ENCODE peak calls at places on chromosomes 13 and 19, in five cellular contexts. One of them, this sample, is unnamed.

GRCh38 chr19:50706387-50706786 is 13.2 kb downstream of the SHANK1 start:
- DNase-seq in MM.1S: no peak
- DNase-seq in GM23338: no peak
- DNase-seq in PC-9: no peak
- DNase-seq in HCT116: no peak
- DNase-seq in this sample: no peak

GRCh38 chr13:110448230-110448629 is 113.3 kb downstream of the RAB20 start:
- DNase-seq in MM.1S: no peak
- DNase-seq in GM23338: no peak
- DNase-seq in PC-9: peak
- DNase-seq in HCT116: peak
- DNase-seq in this sample: no peak

GRCh38 chr13:107582171-107582570 is 633.2 kb downstream of the LIG4 start:
- DNase-seq in MM.1S: no peak
- DNase-seq in GM23338: no peak
- DNase-seq in PC-9: no peak
- DNase-seq in HCT116: no peak
- DNase-seq in this sample: no peak

GRCh38 chr19:49106648-49107135 is 7.5 kb upstream of the LIN7B start:
- DNase-seq in MM.1S: peak
- DNase-seq in GM23338: peak
- DNase-seq in PC-9: peak
- DNase-seq in HCT116: peak
- DNase-seq in this sample: peak

GRCh38 chr19:31164666-31165265 is 184.5 kb downstream of the TSHZ3 start:
- DNase-seq in MM.1S: no peak
- DNase-seq in GM23338: no peak
- DNase-seq in PC-9: no peak
- DNase-seq in HCT116: no peak
- DNase-seq in this sample: no peak

GRCh38 chr13:107233541-107233940 is 665.6 kb upstream of the ARGLU1 start:
- DNase-seq in MM.1S: no peak
- DNase-seq in GM23338: no peak
- DNase-seq in PC-9: no peak
- DNase-seq in HCT116: no peak
- DNase-seq in this sample: no peak

GRCh38 chr13:39942177-39942900 is 286.9 kb downstream of the COG6 start:
- DNase-seq in MM.1S: no peak
- DNase-seq in GM23338: no peak
- DNase-seq in PC-9: no peak
- DNase-seq in HCT116: no peak
- DNase-seq in this sample: no peak

GRCh38 chr13:36736119-36736726 is 62.4 kb downstream of the SERTM1 start:
- DNase-seq in MM.1S: peak
- DNase-seq in GM23338: peak
- DNase-seq in PC-9: peak
- DNase-seq in HCT116: peak
- DNase-seq in this sample: peak

GRCh38 chr19:35142531-35143230 is 374 bp upstream of the FXYD7 start:
- DNase-seq in MM.1S: peak
- DNase-seq in GM23338: peak
- DNase-seq in PC-9: peak
- DNase-seq in HCT116: no peak
- DNase-seq in this sample: peak

GRCh38 chr19:42269518-42270345 is 680 bp downstream of the CIC start:
- DNase-seq in MM.1S: no peak
- DNase-seq in GM23338: no peak
- DNase-seq in PC-9: no peak
- DNase-seq in HCT116: no peak
- DNase-seq in this sample: no peak

GRCh38 chr19:16085115-16085514 is 8.8 kb downstream of the TPM4 start:
- DNase-seq in MM.1S: no peak
- DNase-seq in GM23338: no peak
- DNase-seq in PC-9: no peak
- DNase-seq in HCT116: no peak
- DNase-seq in this sample: no peak

GRCh38 chr19:13537454-13537853 is 31.2 kb upstream of the CACNA1A start:
- DNase-seq in MM.1S: no peak
- DNase-seq in GM23338: peak
- DNase-seq in PC-9: no peak
- DNase-seq in HCT116: no peak
- DNase-seq in this sample: peak

GRCh38 chr19:41128692-41129091 is 14.5 kb downstream of the CYP2F1 start:
- DNase-seq in MM.1S: no peak
- DNase-seq in GM23338: no peak
- DNase-seq in PC-9: no peak
- DNase-seq in HCT116: no peak
- DNase-seq in this sample: no peak

GRCh38 chr19:23817519-23817918 is 58.8 kb upstream of the ZNF681 start:
- DNase-seq in MM.1S: peak
- DNase-seq in GM23338: peak
- DNase-seq in PC-9: no peak
- DNase-seq in HCT116: peak
- DNase-seq in this sample: peak

GRCh38 chr13:65260938-65261880 is 1968.9 kb downstream of the PCDH9 start:
- DNase-seq in MM.1S: peak
- DNase-seq in GM23338: no peak
- DNase-seq in PC-9: no peak
- DNase-seq in HCT116: no peak
- DNase-seq in this sample: no peak

GRCh38 chr19:13839938-13840750 is 36.8 kb upstream of the NANOS3 start:
- DNase-seq in MM.1S: no peak
- DNase-seq in GM23338: no peak
- DNase-seq in PC-9: peak
- DNase-seq in HCT116: no peak
- DNase-seq in this sample: no peak

GRCh38 chr19:31312004-31312403 is 37.2 kb downstream of the TSHZ3 start:
- DNase-seq in MM.1S: no peak
- DNase-seq in GM23338: no peak
- DNase-seq in PC-9: no peak
- DNase-seq in HCT116: no peak
- DNase-seq in this sample: no peak

GRCh38 chr19:16198363-16198636 is 589 bp downstream of the AP1M1 start:
- DNase-seq in MM.1S: no peak
- DNase-seq in GM23338: no peak
- DNase-seq in PC-9: no peak
- DNase-seq in HCT116: no peak
- DNase-seq in this sample: no peak

GRCh38 chr13:106533101-106533939 is 2.1 kb downstream of the EFNB2 start:
- DNase-seq in MM.1S: peak
- DNase-seq in GM23338: peak
- DNase-seq in PC-9: peak
- DNase-seq in HCT116: no peak
- DNase-seq in this sample: peak

GRCh38 chr19:14544047-14544446 is 14.7 kb downstream of the TECR start:
- DNase-seq in MM.1S: no peak
- DNase-seq in GM23338: no peak
- DNase-seq in PC-9: no peak
- DNase-seq in HCT116: no peak
- DNase-seq in this sample: no peak

GRCh38 chr19:33797821-33798633 is 1.4 kb downstream of the KCTD15 start:
- DNase-seq in MM.1S: no peak
- DNase-seq in GM23338: peak
- DNase-seq in PC-9: no peak
- DNase-seq in HCT116: no peak
- DNase-seq in this sample: peak

GRCh38 chr13:28320884-28321574 is 173.9 kb downstream of the FLT1 start:
- DNase-seq in MM.1S: no peak
- DNase-seq in GM23338: no peak
- DNase-seq in PC-9: no peak
- DNase-seq in HCT116: no peak
- DNase-seq in this sample: no peak

GRCh38 chr19:48676487-48676886 is 3.7 kb upstream of the NTN5 start:
- DNase-seq in MM.1S: no peak
- DNase-seq in GM23338: no peak
- DNase-seq in PC-9: no peak
- DNase-seq in HCT116: no peak
- DNase-seq in this sample: no peak

GRCh38 chr19:54190942-54191670 is at the start of gene TSEN34:
- DNase-seq in MM.1S: peak
- DNase-seq in GM23338: peak
- DNase-seq in PC-9: peak
- DNase-seq in HCT116: peak
- DNase-seq in this sample: peak

GRCh38 chr13:32165791-32166190 is 134.2 kb downstream of the FRY start:
- DNase-seq in MM.1S: no peak
- DNase-seq in GM23338: no peak
- DNase-seq in PC-9: no peak
- DNase-seq in HCT116: no peak
- DNase-seq in this sample: no peak

GRCh38 chr19:7213628-7214328 is 80.4 kb downstream of the INSR start:
- DNase-seq in MM.1S: no peak
- DNase-seq in GM23338: no peak
- DNase-seq in PC-9: no peak
- DNase-seq in HCT116: no peak
- DNase-seq in this sample: no peak

GRCh38 chr13:33341861-33342452 is 56.4 kb upstream of the STARD13 start:
- DNase-seq in MM.1S: no peak
- DNase-seq in GM23338: no peak
- DNase-seq in PC-9: no peak
- DNase-seq in HCT116: no peak
- DNase-seq in this sample: no peak

GRCh38 chr13:110392510-110393233 is 85.6 kb downstream of the COL4A2 start:
- DNase-seq in MM.1S: no peak
- DNase-seq in GM23338: no peak
- DNase-seq in PC-9: no peak
- DNase-seq in HCT116: no peak
- DNase-seq in this sample: no peak

GRCh38 chr13:30581582-30581981 is 36.1 kb upstream of the USPL1 start:
- DNase-seq in MM.1S: peak
- DNase-seq in GM23338: peak
- DNase-seq in PC-9: peak
- DNase-seq in HCT116: peak
- DNase-seq in this sample: peak

GRCh38 chr13:98274921-98275487 is 97.9 kb upstream of the RNF113B start:
- DNase-seq in MM.1S: no peak
- DNase-seq in GM23338: no peak
- DNase-seq in PC-9: no peak
- DNase-seq in HCT116: no peak
- DNase-seq in this sample: no peak

GRCh38 chr13:27053902-27054595 is 117.6 kb downstream of the USP12 start:
- DNase-seq in MM.1S: no peak
- DNase-seq in GM23338: no peak
- DNase-seq in PC-9: peak
- DNase-seq in HCT116: peak
- DNase-seq in this sample: no peak
- H3K4me2 ChIP-seq in MM.1S: no peak
- H3K4me2 ChIP-seq in GM23338: no peak
- H3K4me2 ChIP-seq in PC-9: peak
- H3K4me2 ChIP-seq in HCT116: peak
- H3K4me2 ChIP-seq in this sample: no peak

GRCh38 chr13:20191902-20192469 is 752 bp downstream of the GJB2 start:
- DNase-seq in MM.1S: peak
- DNase-seq in GM23338: peak
- DNase-seq in PC-9: peak
- DNase-seq in HCT116: no peak
- DNase-seq in this sample: peak
- TF ChIP-seq EZH2 in MM.1S: no peak
- TF ChIP-seq EZH2 in GM23338: peak
- TF ChIP-seq EZH2 in PC-9: no peak
- TF ChIP-seq EZH2 in HCT116: no peak
- TF ChIP-seq EZH2 in this sample: no peak

DNA sequence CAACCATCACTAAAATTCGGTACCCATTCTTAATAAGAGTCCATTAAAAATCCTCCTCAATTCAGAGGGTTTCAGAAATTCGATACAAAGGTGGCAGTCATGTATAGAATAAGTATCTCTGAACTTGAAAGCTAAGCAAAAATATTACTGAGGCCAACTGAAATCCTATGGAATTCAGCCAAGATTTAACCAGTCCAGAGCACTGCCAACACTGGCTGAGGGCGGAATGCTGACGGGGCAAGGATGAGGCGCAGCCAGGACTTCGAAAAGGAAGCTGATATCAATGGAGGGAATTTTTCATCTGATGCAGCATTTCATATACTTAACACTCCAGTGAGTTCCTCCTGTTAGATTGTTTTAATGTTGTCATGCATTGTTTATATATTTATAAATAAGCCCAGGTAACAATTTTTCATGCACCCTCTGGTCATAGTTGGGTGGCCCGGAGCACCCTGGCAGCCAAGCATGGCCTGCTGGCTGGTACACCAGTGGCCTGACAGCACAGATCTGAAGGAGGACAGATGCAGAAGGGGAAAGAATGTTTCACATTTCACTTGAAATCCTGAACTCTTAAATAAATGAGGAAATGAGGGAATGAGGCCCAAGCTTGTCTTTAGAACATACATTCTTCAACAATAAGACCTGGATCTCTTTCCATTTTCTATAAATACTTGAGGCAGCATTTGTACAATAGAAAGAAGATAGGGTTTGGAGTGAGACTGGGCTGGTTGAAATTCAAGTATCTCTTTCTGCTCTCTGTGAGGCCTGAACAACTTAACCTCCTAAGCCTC is 41.5 kb downstream of the WDFY2 start:
- DNase-seq in MM.1S: no peak
- DNase-seq in GM23338: no peak
- DNase-seq in PC-9: no peak
- DNase-seq in HCT116: no peak
- DNase-seq in this sample: no peak
- H3K27ac ChIP-seq in MM.1S: no peak
- H3K27ac ChIP-seq in GM23338: no peak
- H3K27ac ChIP-seq in PC-9: no peak
- H3K27ac ChIP-seq in HCT116: no peak
- H3K27ac ChIP-seq in this sample: no peak

DNA sequence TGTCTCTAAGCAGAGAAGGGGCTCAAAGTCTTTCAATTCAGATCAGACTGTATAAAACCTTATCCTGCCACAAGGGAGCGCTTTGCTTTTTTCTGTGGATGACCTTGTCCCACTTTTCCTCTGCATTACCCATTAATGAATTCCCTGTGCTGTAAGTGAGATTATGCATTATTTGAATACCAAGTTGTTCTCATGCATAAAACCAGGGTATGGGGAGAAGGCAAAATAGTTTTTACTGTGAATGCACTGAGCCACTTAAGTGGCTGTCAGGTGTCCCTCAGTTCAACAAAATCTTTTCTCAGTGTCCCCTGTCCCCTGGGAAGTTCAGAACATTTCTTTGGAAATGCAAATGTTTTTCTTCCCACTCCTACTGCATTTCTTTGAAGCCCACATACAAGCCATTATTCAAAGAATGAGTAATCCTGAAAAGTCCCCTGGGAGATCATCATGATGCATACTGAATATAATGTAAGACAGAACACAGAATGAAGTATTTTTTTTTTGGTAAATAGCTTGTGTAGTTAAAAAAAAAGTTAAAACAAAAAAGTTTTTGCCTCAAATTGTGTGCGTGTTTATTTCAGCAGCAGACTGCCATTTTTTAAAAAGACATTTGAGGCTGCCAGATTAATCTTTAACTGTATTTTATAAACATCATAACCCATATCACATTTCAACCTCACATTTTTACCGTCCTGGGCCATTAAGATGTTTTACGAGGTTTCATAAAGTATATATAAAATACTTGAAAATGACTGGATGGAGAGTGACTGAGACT is 506.7 kb upstream of the PCDH9 start:
- DNase-seq in MM.1S: no peak
- DNase-seq in GM23338: peak
- DNase-seq in PC-9: no peak
- DNase-seq in HCT116: no peak
- DNase-seq in this sample: peak
- H3K4me2 ChIP-seq in MM.1S: no peak
- H3K4me2 ChIP-seq in GM23338: peak
- H3K4me2 ChIP-seq in PC-9: no peak
- H3K4me2 ChIP-seq in HCT116: no peak
- H3K4me2 ChIP-seq in this sample: peak